ENCODE peak calls at places on chromosome 13, in nine cellular contexts. One of them, this sample, is unnamed.

GRCh38 chr13:108425056-108425455 is 155.5 kb downstream of the TNFSF13B start:
- DNase-seq in heart left ventricle: no peak
- DNase-seq in cardiac fibroblast: peak
- DNase-seq in heart right ventricle: no peak
- DNase-seq in stimulated activated CD8-positive, alpha-beta memory T cell treated with anti-CD3 and anti-CD28 coated beads, Interleukin-2, amount 100 ng/mL, for 1 hour: no peak
- DNase-seq in natural killer cell: no peak
- DNase-seq in dorsolateral prefrontal cortex: no peak
- DNase-seq in choroid plexus epithelial cell: peak
- DNase-seq in mesothelial cell of epicardium: no peak
- DNase-seq in this sample: no peak

GRCh38 chr13:101979825-101980224 is 422.0 kb downstream of the FGF14 start:
- DNase-seq in cardiac fibroblast: no peak
- DNase-seq in dorsolateral prefrontal cortex: no peak
- DNase-seq in stimulated activated CD8-positive, alpha-beta memory T cell treated with anti-CD3 and anti-CD28 coated beads, Interleukin-2, amount 100 ng/mL, for 1 hour: no peak
- DNase-seq in natural killer cell: no peak
- DNase-seq in heart right ventricle: no peak
- DNase-seq in choroid plexus epithelial cell: no peak
- DNase-seq in mesothelial cell of epicardium: no peak
- DNase-seq in heart left ventricle: no peak
- DNase-seq in this sample: no peak

GRCh38 chr13:32121316-32121715 is 89.7 kb downstream of the FRY start:
- DNase-seq in natural killer cell: no peak
- DNase-seq in stimulated activated CD8-positive, alpha-beta memory T cell treated with anti-CD3 and anti-CD28 coated beads, Interleukin-2, amount 100 ng/mL, for 1 hour: no peak
- DNase-seq in cardiac fibroblast: no peak
- DNase-seq in choroid plexus epithelial cell: no peak
- DNase-seq in heart right ventricle: no peak
- DNase-seq in heart left ventricle: no peak
- DNase-seq in dorsolateral prefrontal cortex: no peak
- DNase-seq in mesothelial cell of epicardium: no peak
- DNase-seq in this sample: peak

GRCh38 chr13:110309159-110309476 is 2.0 kb downstream of the COL4A2 start:
- DNase-seq in stimulated activated CD8-positive, alpha-beta memory T cell treated with anti-CD3 and anti-CD28 coated beads, Interleukin-2, amount 100 ng/mL, for 1 hour: no peak
- DNase-seq in dorsolateral prefrontal cortex: no peak
- DNase-seq in heart right ventricle: no peak
- DNase-seq in heart left ventricle: no peak
- DNase-seq in cardiac fibroblast: peak
- DNase-seq in natural killer cell: no peak
- DNase-seq in mesothelial cell of epicardium: no peak
- DNase-seq in choroid plexus epithelial cell: no peak
- DNase-seq in this sample: no peak

GRCh38 chr13:32745509-32745908 is 159.3 kb downstream of the PDS5B start:
- DNase-seq in choroid plexus epithelial cell: no peak
- DNase-seq in heart left ventricle: no peak
- DNase-seq in stimulated activated CD8-positive, alpha-beta memory T cell treated with anti-CD3 and anti-CD28 coated beads, Interleukin-2, amount 100 ng/mL, for 1 hour: no peak
- DNase-seq in mesothelial cell of epicardium: no peak
- DNase-seq in natural killer cell: no peak
- DNase-seq in cardiac fibroblast: no peak
- DNase-seq in dorsolateral prefrontal cortex: no peak
- DNase-seq in heart right ventricle: no peak
- DNase-seq in this sample: no peak

GRCh38 chr13:37058801-37059135 is 720 bp downstream of the SUPT20H start:
- DNase-seq in stimulated activated CD8-positive, alpha-beta memory T cell treated with anti-CD3 and anti-CD28 coated beads, Interleukin-2, amount 100 ng/mL, for 1 hour: no peak
- DNase-seq in dorsolateral prefrontal cortex: no peak
- DNase-seq in cardiac fibroblast: no peak
- DNase-seq in mesothelial cell of epicardium: no peak
- DNase-seq in heart right ventricle: no peak
- DNase-seq in heart left ventricle: no peak
- DNase-seq in choroid plexus epithelial cell: peak
- DNase-seq in natural killer cell: no peak
- DNase-seq in this sample: no peak

GRCh38 chr13:67048084-67048792 is 181.9 kb downstream of the PCDH9 start:
- DNase-seq in natural killer cell: no peak
- DNase-seq in dorsolateral prefrontal cortex: no peak
- DNase-seq in stimulated activated CD8-positive, alpha-beta memory T cell treated with anti-CD3 and anti-CD28 coated beads, Interleukin-2, amount 100 ng/mL, for 1 hour: no peak
- DNase-seq in mesothelial cell of epicardium: no peak
- DNase-seq in heart left ventricle: no peak
- DNase-seq in cardiac fibroblast: peak
- DNase-seq in heart right ventricle: no peak
- DNase-seq in choroid plexus epithelial cell: peak
- DNase-seq in this sample: no peak

GRCh38 chr13:49731766-49732165 is 40.5 kb upstream of the EBPL start:
- DNase-seq in stimulated activated CD8-positive, alpha-beta memory T cell treated with anti-CD3 and anti-CD28 coated beads, Interleukin-2, amount 100 ng/mL, for 1 hour: no peak
- DNase-seq in mesothelial cell of epicardium: no peak
- DNase-seq in choroid plexus epithelial cell: peak
- DNase-seq in heart left ventricle: no peak
- DNase-seq in heart right ventricle: no peak
- DNase-seq in natural killer cell: no peak
- DNase-seq in cardiac fibroblast: peak
- DNase-seq in dorsolateral prefrontal cortex: no peak
- DNase-seq in this sample: peak

GRCh38 chr13:72205773-72206172 is 338.8 kb upstream of the DACH1 start:
- DNase-seq in stimulated activated CD8-positive, alpha-beta memory T cell treated with anti-CD3 and anti-CD28 coated beads, Interleukin-2, amount 100 ng/mL, for 1 hour: no peak
- DNase-seq in cardiac fibroblast: peak
- DNase-seq in heart right ventricle: no peak
- DNase-seq in mesothelial cell of epicardium: no peak
- DNase-seq in heart left ventricle: no peak
- DNase-seq in dorsolateral prefrontal cortex: no peak
- DNase-seq in natural killer cell: no peak
- DNase-seq in choroid plexus epithelial cell: peak
- DNase-seq in this sample: peak

GRCh38 chr13:73082471-73082870 is 23.7 kb downstream of the KLF5 start:
- DNase-seq in choroid plexus epithelial cell: no peak
- DNase-seq in mesothelial cell of epicardium: no peak
- DNase-seq in stimulated activated CD8-positive, alpha-beta memory T cell treated with anti-CD3 and anti-CD28 coated beads, Interleukin-2, amount 100 ng/mL, for 1 hour: no peak
- DNase-seq in heart left ventricle: no peak
- DNase-seq in heart right ventricle: no peak
- DNase-seq in natural killer cell: no peak
- DNase-seq in dorsolateral prefrontal cortex: no peak
- DNase-seq in cardiac fibroblast: no peak
- DNase-seq in this sample: no peak

GRCh38 chr13:44273991-44274810 is 99.4 kb upstream of the SERP2 start:
- DNase-seq in choroid plexus epithelial cell: peak
- DNase-seq in stimulated activated CD8-positive, alpha-beta memory T cell treated with anti-CD3 and anti-CD28 coated beads, Interleukin-2, amount 100 ng/mL, for 1 hour: no peak
- DNase-seq in cardiac fibroblast: peak
- DNase-seq in natural killer cell: peak
- DNase-seq in heart right ventricle: no peak
- DNase-seq in heart left ventricle: no peak
- DNase-seq in mesothelial cell of epicardium: no peak
- DNase-seq in dorsolateral prefrontal cortex: no peak
- DNase-seq in this sample: peak

GRCh38 chr13:45786293-45786920 is 65.1 kb downstream of the SIAH3 start:
- DNase-seq in cardiac fibroblast: no peak
- DNase-seq in stimulated activated CD8-positive, alpha-beta memory T cell treated with anti-CD3 and anti-CD28 coated beads, Interleukin-2, amount 100 ng/mL, for 1 hour: no peak
- DNase-seq in choroid plexus epithelial cell: no peak
- DNase-seq in mesothelial cell of epicardium: no peak
- DNase-seq in heart right ventricle: peak
- DNase-seq in natural killer cell: no peak
- DNase-seq in dorsolateral prefrontal cortex: no peak
- DNase-seq in heart left ventricle: no peak
- DNase-seq in this sample: peak

GRCh38 chr13:29782798-29783197 is 67.6 kb downstream of the UBL3 start:
- DNase-seq in heart right ventricle: no peak
- DNase-seq in heart left ventricle: no peak
- DNase-seq in cardiac fibroblast: no peak
- DNase-seq in natural killer cell: no peak
- DNase-seq in mesothelial cell of epicardium: no peak
- DNase-seq in choroid plexus epithelial cell: no peak
- DNase-seq in dorsolateral prefrontal cortex: no peak
- DNase-seq in stimulated activated CD8-positive, alpha-beta memory T cell treated with anti-CD3 and anti-CD28 coated beads, Interleukin-2, amount 100 ng/mL, for 1 hour: no peak
- DNase-seq in this sample: no peak

GRCh38 chr13:32314968-32315254 is 252 bp downstream of the ZAR1L start:
- DNase-seq in stimulated activated CD8-positive, alpha-beta memory T cell treated with anti-CD3 and anti-CD28 coated beads, Interleukin-2, amount 100 ng/mL, for 1 hour: peak
- DNase-seq in mesothelial cell of epicardium: no peak
- DNase-seq in cardiac fibroblast: peak
- DNase-seq in choroid plexus epithelial cell: peak
- DNase-seq in heart right ventricle: peak
- DNase-seq in dorsolateral prefrontal cortex: no peak
- DNase-seq in heart left ventricle: peak
- DNase-seq in natural killer cell: peak
- DNase-seq in this sample: peak

GRCh38 chr13:41610426-41610825 is 153.1 kb downstream of the RGCC start:
- DNase-seq in natural killer cell: no peak
- DNase-seq in stimulated activated CD8-positive, alpha-beta memory T cell treated with anti-CD3 and anti-CD28 coated beads, Interleukin-2, amount 100 ng/mL, for 1 hour: no peak
- DNase-seq in dorsolateral prefrontal cortex: no peak
- DNase-seq in choroid plexus epithelial cell: peak
- DNase-seq in heart left ventricle: peak
- DNase-seq in cardiac fibroblast: peak
- DNase-seq in heart right ventricle: peak
- DNase-seq in mesothelial cell of epicardium: no peak
- DNase-seq in this sample: no peak

GRCh38 chr13:38421590-38422560 is 72.2 kb downstream of the UFM1 start:
- DNase-seq in dorsolateral prefrontal cortex: no peak
- DNase-seq in mesothelial cell of epicardium: no peak
- DNase-seq in natural killer cell: no peak
- DNase-seq in heart left ventricle: no peak
- DNase-seq in stimulated activated CD8-positive, alpha-beta memory T cell treated with anti-CD3 and anti-CD28 coated beads, Interleukin-2, amount 100 ng/mL, for 1 hour: no peak
- DNase-seq in cardiac fibroblast: peak
- DNase-seq in choroid plexus epithelial cell: peak
- DNase-seq in heart right ventricle: no peak
- DNase-seq in this sample: peak

GRCh38 chr13:27958928-27959539 is 10.1 kb downstream of the CDX2 start:
- DNase-seq in heart left ventricle: no peak
- DNase-seq in dorsolateral prefrontal cortex: no peak
- DNase-seq in stimulated activated CD8-positive, alpha-beta memory T cell treated with anti-CD3 and anti-CD28 coated beads, Interleukin-2, amount 100 ng/mL, for 1 hour: no peak
- DNase-seq in choroid plexus epithelial cell: no peak
- DNase-seq in natural killer cell: no peak
- DNase-seq in heart right ventricle: no peak
- DNase-seq in cardiac fibroblast: no peak
- DNase-seq in mesothelial cell of epicardium: no peak
- DNase-seq in this sample: no peak

GRCh38 chr13:77207943-77208342 is 119.0 kb downstream of the MYCBP2 start:
- DNase-seq in natural killer cell: no peak
- DNase-seq in mesothelial cell of epicardium: no peak
- DNase-seq in stimulated activated CD8-positive, alpha-beta memory T cell treated with anti-CD3 and anti-CD28 coated beads, Interleukin-2, amount 100 ng/mL, for 1 hour: no peak
- DNase-seq in heart left ventricle: no peak
- DNase-seq in choroid plexus epithelial cell: peak
- DNase-seq in dorsolateral prefrontal cortex: no peak
- DNase-seq in heart right ventricle: no peak
- DNase-seq in cardiac fibroblast: peak
- DNase-seq in this sample: peak

GRCh38 chr13:30862707-30863106 is 43.4 kb upstream of the MEDAG start:
- DNase-seq in choroid plexus epithelial cell: peak
- DNase-seq in dorsolateral prefrontal cortex: no peak
- DNase-seq in mesothelial cell of epicardium: no peak
- DNase-seq in heart left ventricle: peak
- DNase-seq in cardiac fibroblast: peak
- DNase-seq in stimulated activated CD8-positive, alpha-beta memory T cell treated with anti-CD3 and anti-CD28 coated beads, Interleukin-2, amount 100 ng/mL, for 1 hour: no peak
- DNase-seq in heart right ventricle: no peak
- DNase-seq in natural killer cell: no peak
- DNase-seq in this sample: no peak

GRCh38 chr13:112771877-112772538 is 82.2 kb downstream of the ATP11A start:
- DNase-seq in heart right ventricle: no peak
- DNase-seq in natural killer cell: no peak
- DNase-seq in heart left ventricle: no peak
- DNase-seq in dorsolateral prefrontal cortex: no peak
- DNase-seq in stimulated activated CD8-positive, alpha-beta memory T cell treated with anti-CD3 and anti-CD28 coated beads, Interleukin-2, amount 100 ng/mL, for 1 hour: no peak
- DNase-seq in choroid plexus epithelial cell: no peak
- DNase-seq in mesothelial cell of epicardium: no peak
- DNase-seq in cardiac fibroblast: no peak
- DNase-seq in this sample: no peak

GRCh38 chr13:48533986-48534600 is 1.2 kb upstream of the RCBTB2 start:
- DNase-seq in natural killer cell: no peak
- DNase-seq in heart left ventricle: no peak
- DNase-seq in cardiac fibroblast: no peak
- DNase-seq in mesothelial cell of epicardium: no peak
- DNase-seq in heart right ventricle: no peak
- DNase-seq in dorsolateral prefrontal cortex: no peak
- DNase-seq in stimulated activated CD8-positive, alpha-beta memory T cell treated with anti-CD3 and anti-CD28 coated beads, Interleukin-2, amount 100 ng/mL, for 1 hour: no peak
- DNase-seq in choroid plexus epithelial cell: no peak
- DNase-seq in this sample: no peak

GRCh38 chr13:66071018-66071417 is 1159.1 kb downstream of the PCDH9 start:
- DNase-seq in dorsolateral prefrontal cortex: no peak
- DNase-seq in heart left ventricle: no peak
- DNase-seq in stimulated activated CD8-positive, alpha-beta memory T cell treated with anti-CD3 and anti-CD28 coated beads, Interleukin-2, amount 100 ng/mL, for 1 hour: no peak
- DNase-seq in choroid plexus epithelial cell: no peak
- DNase-seq in mesothelial cell of epicardium: no peak
- DNase-seq in natural killer cell: no peak
- DNase-seq in heart right ventricle: no peak
- DNase-seq in cardiac fibroblast: no peak
- DNase-seq in this sample: no peak

GRCh38 chr13:31846984-31847752 is 107.8 kb downstream of the RXFP2 start:
- DNase-seq in heart left ventricle: peak
- DNase-seq in cardiac fibroblast: peak
- DNase-seq in stimulated activated CD8-positive, alpha-beta memory T cell treated with anti-CD3 and anti-CD28 coated beads, Interleukin-2, amount 100 ng/mL, for 1 hour: no peak
- DNase-seq in heart right ventricle: peak
- DNase-seq in natural killer cell: no peak
- DNase-seq in dorsolateral prefrontal cortex: no peak
- DNase-seq in choroid plexus epithelial cell: no peak
- DNase-seq in mesothelial cell of epicardium: no peak
- DNase-seq in this sample: peak

GRCh38 chr13:101325423-101325822 is 90.9 kb downstream of the NALCN start:
- DNase-seq in stimulated activated CD8-positive, alpha-beta memory T cell treated with anti-CD3 and anti-CD28 coated beads, Interleukin-2, amount 100 ng/mL, for 1 hour: no peak
- DNase-seq in natural killer cell: no peak
- DNase-seq in dorsolateral prefrontal cortex: no peak
- DNase-seq in heart left ventricle: no peak
- DNase-seq in mesothelial cell of epicardium: no peak
- DNase-seq in heart right ventricle: no peak
- DNase-seq in cardiac fibroblast: no peak
- DNase-seq in choroid plexus epithelial cell: no peak
- DNase-seq in this sample: no peak

GRCh38 chr13:31011193-31011860 is 78.9 kb downstream of the TEX26 start:
- DNase-seq in cardiac fibroblast: no peak
- DNase-seq in heart left ventricle: no peak
- DNase-seq in natural killer cell: no peak
- DNase-seq in mesothelial cell of epicardium: no peak
- DNase-seq in heart right ventricle: no peak
- DNase-seq in choroid plexus epithelial cell: no peak
- DNase-seq in dorsolateral prefrontal cortex: no peak
- DNase-seq in stimulated activated CD8-positive, alpha-beta memory T cell treated with anti-CD3 and anti-CD28 coated beads, Interleukin-2, amount 100 ng/mL, for 1 hour: no peak
- DNase-seq in this sample: no peak